ENCODE peak calls at places on chromosomes 1 and 21, in ten cellular contexts. R, Q, P, D, K, S, Y, N, X and L are unnamed samples.

GRCh38 chr1:175448467-175448866 is 255.9 kb upstream of the KIAA0040 start:
- DNase-seq in R (no peak), Q (no peak), P (no peak), D (no peak), K (no peak), S (no peak), Y (no peak), N (no peak), X (no peak), L (no peak)

GRCh38 chr21:30444204-30444603 is 4.1 kb downstream of the KRTAP15-1 start:
- DNase-seq in R (no peak), Q (no peak), P (no peak), D (no peak), K (no peak), S (no peak), Y (peak; percentile 30), N (no peak), X (no peak), L (no peak)

GRCh38 chr1:5973771-5974170 is 18.5 kb downstream of the NPHP4 start:
- DNase-seq in R (no peak), Q (no peak), P (no peak), D (no peak), K (no peak), S (no peak), Y (no peak), N (no peak), X (no peak), L (no peak)

GRCh38 chr1:85656256-85656655 is 52.0 kb downstream of the ZNHIT6 start:
- DNase-seq in R (no peak), Q (no peak), P (no peak), D (no peak), K (no peak), S (no peak), Y (no peak), N (no peak), X (no peak), L (no peak)

GRCh38 chr1:53754484-53755312 is 15.7 kb upstream of the GLIS1 start:
- DNase-seq in R (no peak), Q (peak; percentile 41), P (peak; percentile 36), D (peak; percentile 32), K (no peak), S (peak; percentile 32), Y (no peak), N (peak; percentile 44), X (no peak), L (no peak)

GRCh38 chr1:244545511-244545910 is 84.4 kb downstream of the CATSPERE start:
- DNase-seq in R (no peak), Q (no peak), P (no peak), D (no peak), K (no peak), S (no peak), Y (no peak), N (no peak), X (no peak), L (no peak)

GRCh38 chr1:32346532-32347157 is 10.6 kb upstream of the MARCKSL1 start:
- DNase-seq in R (no peak), Q (no peak), P (no peak), D (no peak), K (no peak), S (no peak), Y (no peak), N (no peak), X (no peak), L (no peak)

GRCh38 chr1:225412803-225413338 is 15.0 kb downstream of the LBR start:
- DNase-seq in R (no peak), Q (no peak), P (no peak), D (no peak), K (no peak), S (no peak), Y (no peak), N (no peak), X (no peak), L (no peak)

GRCh38 chr1:16075337-16076002 is 2.0 kb upstream of the FAM131C start:
- DNase-seq in R (no peak), Q (peak; percentile 87), P (peak; percentile 87), D (no peak), K (no peak), S (no peak), Y (peak; percentile 58), N (peak; percentile 84), X (no peak), L (no peak)

GRCh38 chr1:112064344-112064743 is 74.9 kb upstream of the KCND3 start:
- DNase-seq in R (no peak), Q (no peak), P (no peak), D (no peak), K (no peak), S (no peak), Y (no peak), N (no peak), X (no peak), L (no peak)

GRCh38 chr1:100530901-100531487 is 6.9 kb upstream of the GPR88 start:
- DNase-seq in R (no peak), Q (no peak), P (peak; percentile 29), D (peak; percentile 23), K (peak; percentile 48), S (no peak), Y (peak; percentile 36), N (peak; percentile 54), X (no peak), L (no peak)

GRCh38 chr1:190511554-190511953 is 33.9 kb upstream of the BRINP3 start:
- DNase-seq in R (no peak), Q (no peak), P (no peak), D (no peak), K (no peak), S (no peak), Y (no peak), N (no peak), X (no peak), L (no peak)

DNA sequence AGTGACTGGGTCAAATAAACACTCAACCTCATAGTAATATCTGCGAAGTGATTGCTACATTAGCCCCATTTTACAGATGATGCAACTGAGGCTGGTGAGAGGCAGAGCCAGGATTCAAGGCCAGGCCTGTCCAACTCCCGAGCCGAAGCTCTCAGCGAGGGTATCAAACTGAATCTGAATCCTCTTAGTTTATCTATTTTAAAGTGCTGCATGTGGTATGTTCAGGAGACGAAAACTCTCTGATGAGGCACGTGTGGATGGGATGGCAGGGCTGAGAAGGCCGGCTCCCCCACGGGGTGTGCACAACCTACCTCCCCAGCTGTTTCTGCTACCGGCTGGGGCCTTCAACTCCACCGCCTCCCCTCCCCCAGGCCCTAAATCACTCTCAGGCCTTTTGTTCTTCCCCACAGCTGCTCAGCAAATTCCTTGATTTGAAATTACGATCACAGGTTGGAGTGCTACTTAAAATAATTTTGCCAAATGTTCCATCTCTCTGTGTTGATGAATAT is 171.8 kb downstream of the TOMM20 start:
- DNase-seq in R (peak; percentile 23), Q (peak; percentile 25), P (peak; percentile 55), D (no peak), K (no peak), S (no peak), Y (no peak), N (no peak), X (no peak), L (no peak)
- H3K4me1 ChIP-seq in R (peaks cover 49% of the 10 kb centered on the region), Q (peaks cover 65% of the 10 kb centered on the region), P (no peaks in the 10 kb centered on the region), D (peaks cover 68% of the 10 kb centered on the region), K (peaks cover 39% of the 10 kb centered on the region), S (peaks cover 21% of the 10 kb centered on the region), Y (peaks cover 12% of the 10 kb centered on the region), N (peaks cover 9% of the 10 kb centered on the region), X (no peaks in the 10 kb centered on the region), L (peaks cover 29% of the 10 kb centered on the region)

DNA sequence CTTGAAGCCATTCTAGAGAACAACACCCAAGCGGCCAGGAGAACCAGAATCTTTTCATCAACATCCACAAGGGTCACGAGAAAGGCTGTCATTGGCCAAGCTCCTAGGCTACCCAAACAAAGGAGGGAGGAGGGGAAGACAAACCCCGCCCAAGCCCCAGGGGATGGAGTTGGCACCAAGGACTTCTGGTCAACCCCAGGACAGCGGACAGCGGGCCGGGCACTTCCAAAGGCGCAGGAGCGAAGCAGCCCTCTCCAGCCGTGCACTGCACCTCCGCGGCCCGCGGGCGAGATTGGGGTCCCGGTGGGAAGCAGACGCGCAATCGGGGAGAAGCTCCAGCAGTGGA is at the start of gene CLIC6:
- DNase-seq in R (no peak), Q (no peak), P (no peak), D (peak; percentile 38), K (no peak), S (no peak), Y (peak; percentile 41), N (peak; percentile 56), X (no peak), L (no peak)
- H3K27me3 ChIP-seq in R (no peaks in the 10 kb centered on the region), Q (peaks cover 39% of the 10 kb centered on the region), P (no peaks in the 10 kb centered on the region), D (peaks cover 57% of the 10 kb centered on the region), K (peaks cover 6% of the 10 kb centered on the region), S (no peaks in the 10 kb centered on the region), Y (peaks cover 48% of the 10 kb centered on the region), N (no peaks in the 10 kb centered on the region), X (peaks cover 97% of the 10 kb centered on the region), L (peaks cover 25% of the 10 kb centered on the region)

GRCh38 chr1:56071351-56071750 is 508.0 kb downstream of the PLPP3 start:
- DNase-seq in R (no peak), Q (no peak), P (no peak), D (no peak), K (no peak), S (no peak), Y (no peak), N (no peak), X (no peak), L (no peak)

GRCh38 chr1:56073614-56074356 is 505.6 kb downstream of the PLPP3 start:
- DNase-seq in R (peak; percentile 90), Q (peak; percentile 20), P (peak; percentile 70), D (peak; percentile 50), K (no peak), S (no peak), Y (peak; percentile 71), N (peak; percentile 91), X (no peak), L (no peak)

GRCh38 chr1:56074357-56074717 is 505.0 kb downstream of the PLPP3 start:
- DNase-seq in R (no peak), Q (no peak), P (no peak), D (no peak), K (no peak), S (no peak), Y (no peak), N (peak; percentile 64), X (no peak), L (no peak)

GRCh38 chr1:56072310-56072709 is 507.1 kb downstream of the PLPP3 start:
- DNase-seq in R (no peak), Q (no peak), P (no peak), D (no peak), K (no peak), S (no peak), Y (no peak), N (no peak), X (no peak), L (no peak)

DNA sequence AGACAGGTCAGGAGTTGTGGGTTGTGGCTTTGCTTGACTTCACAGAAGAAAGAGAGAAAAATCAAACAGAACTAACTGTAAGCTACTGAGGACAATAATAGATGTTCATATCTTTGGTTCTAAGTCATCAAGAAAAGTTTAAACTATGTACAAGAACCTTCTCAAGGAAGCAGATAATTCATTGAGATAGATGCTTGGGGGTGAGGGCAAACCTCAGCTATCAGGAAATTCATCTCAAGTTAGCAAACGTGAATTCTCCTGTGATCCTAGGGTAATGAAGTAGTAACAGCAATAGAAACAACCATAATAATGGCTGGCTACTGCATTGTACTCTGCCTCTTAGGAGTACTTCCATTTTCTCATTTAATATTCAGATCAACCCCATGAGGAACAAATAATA is 506.2 kb downstream of the PLPP3 start:
- DNase-seq in R (no peak), Q (no peak), P (no peak), D (no peak), K (no peak), S (no peak), Y (no peak), N (no peak), X (no peak), L (no peak)
- H3K27ac ChIP-seq in R (peak overlapping the region; percentile 56), Q (no peak overlapping the region), P (peak overlapping the region; percentile 53), D (peak overlapping the region; percentile 40), K (no peak overlapping the region), S (no peak overlapping the region), Y (peak overlapping the region; percentile 2), N (no peak overlapping the region), X (no peak overlapping the region), L (no peak overlapping the region)

GRCh38 chr1:81213279-81213678 is 587.5 kb upstream of the ADGRL2 start:
- DNase-seq in R (no peak), Q (no peak), P (no peak), D (no peak), K (no peak), S (no peak), Y (no peak), N (no peak), X (no peak), L (no peak)
- H3K4me1 ChIP-seq in R (no peaks in the 10 kb centered on the region), Q (peaks cover 3% of the 10 kb centered on the region), P (no peaks in the 10 kb centered on the region), D (no peaks in the 10 kb centered on the region), K (no peaks in the 10 kb centered on the region), S (no peaks in the 10 kb centered on the region), Y (no peaks in the 10 kb centered on the region), N (no peaks in the 10 kb centered on the region), X (peaks cover under 1% of the 10 kb centered on the region), L (no peaks in the 10 kb centered on the region)